ENCODE peak calls at places on chromosomes 3 and 15, in eight cellular contexts. I is AG04450, O is fibroblast of villous mesenchyme, U is lower leg skin, Y is NCI-H1092 treated with DMSO at 0.1 percent for 48 hours, N is psoas muscle, K is heart left ventricle, D is ELR. C is an unnamed sample.
A peak's percentile ranks its signal among the peaks of the same experiment; 100 is the strongest.

GRCh38 chr3:49930922-49931321 is 1.3 kb upstream of the MON1A start:
- DNase-seq in O (no peak), I (no peak), N (no peak), K (no peak), D (peak; percentile 40), Y (no peak), U (no peak), C (no peak)

GRCh38 chr3:108305484-108306172 is 9.3 kb downstream of the HHLA2 start:
- DNase-seq in O (no peak), N (no peak), U (no peak), Y (no peak), K (peak; percentile 35), D (peak; percentile 49), I (no peak), C (no peak)

GRCh38 chr15:66294157-66294931 is 976 bp downstream of the DIS3L start:
- DNase-seq in I (peak; percentile 24), Y (peak; percentile 49), N (no peak), O (peak; percentile 60), D (peak; percentile 93), U (no peak), K (no peak), C (no peak)

GRCh38 chr15:92821491-92822116 is 78.5 kb upstream of the CHD2 start:
- DNase-seq in I (no peak), K (no peak), D (peak; percentile 65), Y (peak; percentile 37), N (no peak), U (no peak), O (no peak), C (no peak)

GRCh38 chr3:144763878-144764454 is 792.3 kb downstream of the DIPK2A start:
- DNase-seq in D (peak; percentile 2), U (no peak), K (no peak), O (no peak), N (no peak), Y (no peak), I (no peak), C (no peak)

GRCh38 chr3:126487151-126487771 is 11.6 kb upstream of the ZXDC start:
- DNase-seq in O (no peak), Y (no peak), K (no peak), U (no peak), D (peak; percentile 69), N (no peak), I (no peak), C (no peak)

GRCh38 chr3:69204315-69204957 is 82.0 kb upstream of the LMOD3 start:
- DNase-seq in N (no peak), K (peak; percentile 61), I (no peak), D (peak; percentile 72), U (no peak), Y (no peak), O (no peak), C (no peak)

GRCh38 chr3:144264350-144264749 is 292.7 kb downstream of the DIPK2A start:
- DNase-seq in I (no peak), U (no peak), K (no peak), N (no peak), D (no peak), Y (no peak), O (no peak), C (no peak)

GRCh38 chr15:33008284-33009011 is 186.1 kb downstream of the FMN1 start:
- DNase-seq in O (peak; percentile 84), D (peak; percentile 49), I (peak; percentile 39), U (peak; percentile 36), N (no peak), K (no peak), Y (no peak), C (no peak)

GRCh38 chr3:43998841-43999805 is 242.6 kb upstream of the TOPAZ1 start:
- DNase-seq in U (no peak), O (peak; percentile 13), Y (peak; percentile 72), N (no peak), K (no peak), I (no peak), D (peak; percentile 83), C (no peak)

GRCh38 chr3:134030382-134030753 is 643 bp upstream of the SLCO2A1 start:
- DNase-seq in D (no peak), U (no peak), O (no peak), K (no peak), N (no peak), I (no peak), Y (peak; percentile 12), C (no peak)

GRCh38 chr15:38531509-38531908 is 33.1 kb downstream of the RASGRP1 start:
- DNase-seq in I (no peak), N (no peak), D (peak; percentile 54), O (peak; percentile 39), Y (no peak), K (no peak), U (peak; percentile 30), C (no peak)

GRCh38 chr15:60704717-60705116 is 225.8 kb upstream of the ICE2 start:
- DNase-seq in I (no peak), Y (no peak), U (no peak), K (no peak), N (no peak), D (no peak), O (no peak), C (no peak)

GRCh38 chr3:130539005-130539404 is 22.0 kb downstream of the COL6A6 start:
- DNase-seq in I (no peak), D (peak; percentile 55), Y (no peak), U (no peak), N (no peak), K (no peak), O (peak; percentile 51), C (peak; percentile 27)

GRCh38 chr3:168659015-168659414 is 563.3 kb upstream of the GOLIM4 start:
- DNase-seq in D (no peak), N (no peak), I (no peak), O (no peak), U (no peak), K (no peak), Y (no peak), C (no peak)

C was measured in amygdala.